ENCODE peak calls at places on chromosomes 6 and 20, in seven cellular contexts. H is glutamatergic neuron, E is fibroblast of the aortic adventitia, J is foreskin keratinocyte, Z is H9, C is fibroblast of lung, V is tibial artery. U is an unnamed sample.

GRCh38 chr6:56736804-56737203 is 94.1 kb upstream of the DST start:
- DNase-seq in C (no peak), V (no peak), H (no peak), J (no peak), Z (no peak), E (no peak), U (no peak)

GRCh38 chr20:21125072-21125848 is 622 bp upstream of the KIZ start:
- DNase-seq in Z (no peak), C (peak), V (no peak), H (peak), J (no peak), E (peak), U (no peak)

GRCh38 chr6:79687759-79688158 is 56.6 kb downstream of the SH3BGRL2 start:
- DNase-seq in E (no peak), V (no peak), H (no peak), J (no peak), C (no peak), Z (no peak), U (no peak)

GRCh38 chr6:75337805-75338204 is 53.2 kb upstream of the TMEM30A start:
- DNase-seq in V (no peak), J (no peak), Z (no peak), C (no peak), E (no peak), H (no peak), U (no peak)

GRCh38 chr6:6696867-6697531 is 108.5 kb downstream of the LY86 start:
- DNase-seq in J (peak), Z (peak), V (no peak), H (peak), E (peak), C (peak), U (no peak)

GRCh38 chr20:59246691-59247090 is 53.7 kb upstream of the EDN3 start:
- DNase-seq in H (no peak), C (no peak), E (no peak), V (no peak), J (no peak), Z (no peak), U (no peak)

GRCh38 chr6:3443221-3443515 is 13.7 kb downstream of the SLC22A23 start:
- DNase-seq in Z (no peak), J (no peak), H (no peak), V (no peak), E (no peak), C (no peak), U (no peak)

GRCh38 chr6:144730088-144730640 is 445.0 kb downstream of the UTRN start:
- DNase-seq in V (no peak), C (no peak), J (no peak), Z (no peak), E (no peak), H (no peak), U (no peak)

GRCh38 chr20:63574156-63574828 is at the start of gene HELZ2:
- DNase-seq in Z (peak), J (peak), C (peak), H (peak), E (peak), V (peak), U (no peak)

GRCh38 chr20:23602699-23603098 is 3.0 kb downstream of the CST9 start:
- DNase-seq in J (no peak), E (no peak), C (no peak), H (no peak), Z (no peak), V (no peak), U (no peak)

GRCh38 chr6:96153775-96154174 is 138.0 kb downstream of the FUT9 start:
- DNase-seq in V (no peak), H (no peak), J (no peak), Z (no peak), C (no peak), E (no peak), U (peak)

GRCh38 chr6:18122128-18123093 is at the start of gene NHLRC1:
- DNase-seq in J (peak), H (peak), C (peak), E (peak), V (peak), Z (peak), U (peak)

GRCh38 chr20:62434098-62434497 is 6.8 kb upstream of the RBBP8NL start:
- DNase-seq in J (no peak), V (no peak), Z (no peak), H (no peak), C (no peak), E (no peak), U (no peak)

GRCh38 chr20:25460591-25461280 is 53.3 kb downstream of the GINS1 start:
- DNase-seq in H (no peak), J (no peak), C (no peak), V (no peak), Z (no peak), E (no peak), U (no peak)

GRCh38 chr6:13194852-13195251 is 133.5 kb downstream of the TBC1D7 start:
- DNase-seq in V (no peak), C (peak), J (peak), H (peak), Z (peak), E (peak), U (peak)

GRCh38 chr6:136403166-136403980 is 113.7 kb upstream of the BCLAF1 start:
- DNase-seq in E (peak), H (no peak), J (peak), V (no peak), Z (no peak), C (peak), U (peak)

GRCh38 chr6:143238306-143238705 is 177.6 kb downstream of the AIG1 start:
- DNase-seq in V (no peak), Z (no peak), E (no peak), C (no peak), H (no peak), J (no peak), U (no peak)

GRCh38 chr6:142693446-142693845 is 251.5 kb downstream of the HIVEP2 start:
- DNase-seq in Z (no peak), H (no peak), C (peak), E (peak), J (no peak), V (no peak), U (peak)

GRCh38 chr6:112180095-112180820 is 74.1 kb downstream of the LAMA4 start:
- DNase-seq in V (no peak), C (peak), E (peak), H (no peak), Z (no peak), J (peak), U (peak)

GRCh38 chr6:88538130-88538706 is 372.1 kb upstream of the CNR1 start:
- DNase-seq in Z (peak), C (no peak), J (no peak), H (no peak), V (no peak), E (no peak), U (no peak)

GRCh38 chr20:41631826-41632225 is 13.6 kb upstream of the CHD6 start:
- DNase-seq in V (peak), Z (no peak), J (no peak), C (peak), E (peak), H (no peak), U (peak)

GRCh38 chr6:136351518-136352106 is 62.0 kb upstream of the BCLAF1 start:
- DNase-seq in C (no peak), H (no peak), J (no peak), E (no peak), V (no peak), Z (peak), U (no peak)

GRCh38 chr6:132065556-132065955 is 114.4 kb upstream of the CCN2 start:
- DNase-seq in Z (no peak), H (no peak), C (no peak), J (peak), E (peak), V (no peak), U (no peak)

GRCh38 chr6:16361121-16361520 is 122.7 kb downstream of the GMPR start:
- DNase-seq in H (no peak), J (no peak), V (no peak), Z (no peak), E (no peak), C (no peak), U (no peak)

GRCh38 chr6:41706876-41707564 is 28.4 kb downstream of the TFEB start:
- DNase-seq in C (peak), H (no peak), J (no peak), E (peak), V (peak), Z (no peak), U (no peak)

GRCh38 chr6:10338151-10338550 is 76.7 kb downstream of the TFAP2A start:
- DNase-seq in H (no peak), E (no peak), C (no peak), J (no peak), Z (no peak), V (no peak), U (no peak)

GRCh38 chr6:36196880-36197548 is 470 bp downstream of the BRPF3 start:
- DNase-seq in H (peak), E (peak), V (peak), C (peak), J (peak), Z (peak), U (peak)

GRCh38 chr20:9514461-9515210 is at the start of gene LAMP5:
- DNase-seq in V (no peak), H (peak), J (peak), Z (peak), C (peak), E (no peak), U (no peak)

GRCh38 chr20:50213531-50214106 is 23.0 kb downstream of the CEBPB start:
- DNase-seq in C (no peak), J (no peak), E (no peak), V (peak), Z (no peak), H (no peak), U (no peak)

GRCh38 chr20:48625136-48625900 is 202.5 kb downstream of the PREX1 start:
- DNase-seq in C (no peak), J (no peak), V (no peak), H (no peak), Z (no peak), E (no peak), U (no peak)

GRCh38 chr6:53568776-53569616 is 24.1 kb upstream of the GCLC start:
- DNase-seq in E (no peak), J (no peak), V (no peak), Z (no peak), H (no peak), C (no peak), U (no peak)

GRCh38 chr6:32529697-32530429 is at the start of gene HLA-DRB5:
- DNase-seq in J (no peak), E (no peak), V (peak), C (no peak), H (no peak), Z (no peak), U (no peak)

GRCh38 chr6:12196326-12196936 is 93.7 kb upstream of the EDN1 start:
- DNase-seq in C (peak), E (peak), J (peak), H (no peak), V (no peak), Z (no peak), U (peak)

GRCh38 chr20:53832499-53832898 is 237.9 kb downstream of the BCAS1 start:
- DNase-seq in J (no peak), H (no peak), Z (no peak), V (no peak), E (no peak), C (no peak), U (no peak)

GRCh38 chr6:85641522-85641915 is 1.2 kb downstream of the SYNCRIP start:
- DNase-seq in Z (no peak), V (no peak), C (no peak), E (no peak), H (no peak), J (peak), U (no peak)

GRCh38 chr6:126786262-126786661 is 332.2 kb upstream of the RSPO3 start:
- DNase-seq in C (peak), V (no peak), Z (no peak), J (peak), H (no peak), E (peak), U (no peak)

GRCh38 chr6:126787635-126788034 is 330.8 kb upstream of the RSPO3 start:
- DNase-seq in J (no peak), C (no peak), V (no peak), E (no peak), Z (no peak), H (no peak), U (no peak)

GRCh38 chr6:126792340-126792739 is 326.1 kb upstream of the RSPO3 start:
- DNase-seq in V (no peak), Z (no peak), H (no peak), E (no peak), C (no peak), J (no peak), U (no peak)

GRCh38 chr6:126788961-126789365 is 329.5 kb upstream of the RSPO3 start:
- DNase-seq in E (peak), J (no peak), Z (no peak), C (no peak), V (peak), H (no peak), U (no peak)
- TF ChIP-seq CTCF in E (no peak), J (no peak), Z (no peak), C (no peak), V (no peak), H (no peak), U (no peak)

GRCh38 chr20:51767867-51768758 is at the start of gene ATP9A:
- DNase-seq in V (peak), J (no peak), H (peak), E (peak), C (peak), Z (no peak), U (no peak)
- TF ChIP-seq CTCF in V (no peak), J (no peak), H (peak), E (no peak), C (peak), Z (no peak), U (no peak)

DNA sequence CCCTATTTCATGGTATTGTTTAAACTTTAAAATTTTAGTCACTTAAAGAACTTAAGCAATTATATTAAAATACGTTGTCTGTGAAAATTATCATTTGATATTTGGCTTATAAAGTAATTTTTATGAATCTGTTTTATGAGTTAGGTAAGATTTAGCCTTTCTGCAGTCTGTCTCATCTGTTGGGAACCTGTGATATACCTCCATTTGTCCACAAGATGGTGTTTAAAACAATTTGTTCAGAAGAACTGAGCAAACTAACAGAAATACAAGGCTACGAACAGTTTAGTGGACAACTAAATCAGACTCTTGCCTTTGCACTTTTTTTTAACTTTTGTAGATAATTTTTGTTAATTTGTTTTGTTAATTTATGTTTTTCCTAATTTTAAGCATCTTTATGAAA is 92.4 kb downstream of the COL9A1 start:
- DNase-seq in H (no peak), J (no peak), Z (no peak), C (peak), V (no peak), E (peak), U (no peak)
- TF ChIP-seq CTCF in H (no peak), J (peak), Z (peak), C (no peak), V (no peak), E (peak), U (peak)

GRCh38 chr20:5933802-5934436 is 16.4 kb downstream of the TRMT6 start:
- DNase-seq in C (peak), E (no peak), J (peak), Z (no peak), H (no peak), V (no peak), U (no peak)
- TF ChIP-seq CTCF in C (no peak), E (no peak), J (peak), Z (peak), H (no peak), V (no peak), U (peak)

GRCh38 chr6:125099211-125100017 is 54.2 kb upstream of the TPD52L1 start:
- DNase-seq in H (peak), J (peak), C (peak), E (no peak), Z (peak), V (peak), U (no peak)
- TF ChIP-seq CTCF in H (no peak), J (peak), C (no peak), E (peak), Z (no peak), V (no peak), U (no peak)

DNA sequence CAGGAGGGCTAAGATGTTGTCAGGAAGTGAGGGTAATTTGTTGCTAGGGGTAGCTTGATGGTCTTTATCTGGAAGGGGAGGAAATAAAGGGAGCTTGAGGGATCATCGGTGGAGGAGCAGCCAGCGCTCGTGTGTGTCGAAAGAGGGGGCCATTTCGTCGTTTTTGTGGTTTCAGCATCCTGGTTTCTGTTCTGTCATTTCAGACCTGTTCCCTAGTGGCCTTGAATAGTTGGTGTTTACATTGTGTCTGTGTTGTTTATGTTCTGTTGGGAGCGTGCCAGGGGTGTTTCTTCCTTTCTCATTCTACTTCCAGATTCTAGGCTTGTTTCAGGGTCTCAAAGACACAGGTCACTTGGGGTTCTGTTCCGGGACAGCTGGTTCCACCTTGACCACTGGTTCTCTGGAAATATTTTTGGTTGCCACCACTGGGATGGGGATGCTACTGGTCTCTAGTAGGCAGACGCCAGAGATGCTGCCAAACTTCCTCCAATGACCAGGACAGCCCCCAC is 113.9 kb upstream of the NAA20 start:
- DNase-seq in V (no peak), Z (no peak), J (no peak), E (no peak), C (peak), H (no peak), U (no peak)
- TF ChIP-seq CTCF in V (no peak), Z (no peak), J (no peak), E (no peak), C (no peak), H (no peak), U (no peak)

DNA sequence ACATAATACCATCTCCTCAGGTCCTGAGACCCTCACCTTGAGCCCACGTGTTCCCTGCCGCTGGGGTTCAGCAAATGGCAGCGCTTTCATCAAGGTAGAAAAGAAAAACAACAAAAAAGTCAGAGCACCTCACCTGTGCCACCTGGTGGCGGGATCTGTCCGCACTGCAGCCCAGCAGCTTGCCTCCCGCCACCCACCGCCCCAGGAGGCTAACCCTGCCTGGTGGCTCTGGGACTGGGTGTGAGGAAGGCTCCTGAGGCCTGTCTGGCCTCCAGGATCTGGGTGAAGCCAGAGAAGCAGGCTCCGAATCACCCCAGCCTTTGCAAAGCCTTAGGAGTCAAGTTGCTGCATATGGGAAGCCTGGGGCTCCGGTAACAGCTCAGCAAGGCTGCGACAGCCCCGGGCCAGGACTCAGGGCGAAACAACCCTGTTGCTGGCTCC is 270.8 kb downstream of the BMP7 start:
- DNase-seq in H (peak), Z (peak), E (no peak), C (no peak), V (no peak), J (no peak), U (no peak)
- TF ChIP-seq CTCF in H (peak), Z (peak), E (no peak), C (no peak), V (no peak), J (peak), U (peak)

GRCh38 chr20:37395411-37395800 is 49.5 kb downstream of the SRC start:
- DNase-seq in E (no peak), V (no peak), J (no peak), C (no peak), H (no peak), Z (no peak), U (no peak)

GRCh38 chr20:37395921-37396519 is 50.1 kb downstream of the SRC start:
- DNase-seq in H (peak), V (no peak), C (peak), Z (peak), J (no peak), E (no peak), U (no peak)

GRCh38 chr20:37397954-37398749 is 52.2 kb downstream of the SRC start:
- DNase-seq in H (no peak), J (no peak), V (no peak), E (no peak), C (no peak), Z (no peak), U (no peak)

GRCh38 chr20:37397076-37397953 is 51.4 kb downstream of the SRC start:
- DNase-seq in C (no peak), Z (no peak), J (peak), E (no peak), H (peak), V (no peak), U (no peak)

GRCh38 chr20:37396520-37397075 is 50.7 kb downstream of the SRC start:
- DNase-seq in H (peak), V (no peak), Z (peak), E (no peak), J (no peak), C (no peak), U (no peak)
- TF ChIP-seq CTCF in H (peak), V (no peak), Z (peak), E (no peak), J (no peak), C (no peak), U (no peak)

DNA sequence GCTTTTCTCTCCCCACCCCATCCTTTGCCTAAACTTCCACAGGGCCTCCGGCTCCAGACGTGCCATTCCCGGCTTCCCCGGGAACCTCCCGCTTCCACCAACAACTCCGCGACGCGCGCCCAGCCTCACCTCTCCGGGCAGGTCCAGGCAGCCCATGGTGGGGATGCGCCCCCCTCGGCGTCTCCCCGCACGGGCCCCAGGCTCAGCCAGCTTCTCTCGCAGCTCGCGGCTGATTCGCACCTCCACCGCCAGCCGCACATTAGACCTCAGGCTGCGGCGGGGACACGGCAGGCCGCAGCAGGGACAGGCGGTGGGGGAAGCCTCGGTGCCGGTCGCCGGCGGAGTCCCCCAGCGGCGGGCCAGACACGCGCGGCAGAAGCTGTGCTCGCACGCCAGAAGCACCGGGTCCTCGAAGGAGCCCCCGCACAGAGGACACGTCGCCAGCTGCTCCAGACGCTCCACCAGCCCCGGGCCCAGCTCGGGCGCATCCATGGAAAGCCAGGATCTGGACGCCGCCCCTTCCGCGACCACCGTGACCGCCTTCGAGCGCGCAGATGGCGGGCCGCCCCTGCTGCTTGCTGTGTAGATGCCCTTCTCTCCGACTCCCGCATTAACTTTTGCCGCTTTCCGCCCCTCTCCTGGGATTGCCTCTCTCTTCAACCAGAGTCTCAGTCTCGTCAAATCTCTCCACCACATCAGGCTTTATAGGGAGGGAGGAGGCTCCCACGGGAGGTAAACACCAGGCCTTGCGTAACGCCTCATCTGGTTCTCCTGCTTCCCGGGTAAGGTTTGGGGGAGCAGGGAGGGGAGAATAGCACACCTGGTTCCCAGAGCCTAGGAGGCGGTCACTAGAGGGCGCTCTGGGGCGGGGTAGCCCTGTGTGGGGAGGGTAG is at the start of gene RNF39:
- DNase-seq in Z (no peak), V (no peak), J (peak), C (no peak), H (peak), E (no peak), U (no peak)
- TF ChIP-seq CTCF in Z (peak), V (no peak), J (peak), C (peak), H (peak), E (peak), U (peak)

U was measured in astrocyte of the cerebellum.